ENCODE peak calls at places on chromosomes 13 and 19, in seven cellular contexts. X is uterus; R is fibroblast of lung; Z is CD8-positive, alpha-beta memory T cell; P is CD4-positive, CD25-positive, alpha-beta regulatory T cell; Q is breast epithelium; K is psoas muscle. N is an unnamed sample.

GRCh38 chr19:12788025-12788681 is 3.1 kb upstream of the JUNB start:
- DNase-seq in Z (no peak), X (no peak), P (no peak), Q (no peak), K (no peak), R (no peak), N (no peak)

GRCh38 chr13:19845758-19846157 is 17.7 kb downstream of the ZMYM5 start:
- DNase-seq in Q (no peak), X (peak; percentile 40), R (peak; percentile 99), P (peak; percentile 11), Z (no peak), K (no peak), N (no peak)

GRCh38 chr13:52128714-52129700 is at the start of gene NEK5:
- DNase-seq in Q (peak; percentile 58), Z (peak; percentile 54), P (peak; percentile 55), K (peak; percentile 59), R (peak; percentile 46), X (peak; percentile 47), N (no peak)

GRCh38 chr13:36217456-36217855 is 3.1 kb upstream of the SOHLH2 start:
- DNase-seq in K (no peak), Q (no peak), X (no peak), P (no peak), Z (no peak), R (no peak), N (no peak)

GRCh38 chr19:10353793-10354391 is 14.5 kb upstream of the ICAM3 start:
- DNase-seq in X (peak; percentile 49), Q (no peak), Z (peak; percentile 29), K (peak; percentile 62), P (peak; percentile 44), R (peak; percentile 26), N (peak; percentile 78)

GRCh38 chr19:11089254-11090013 is at the start of gene LDLR:
- DNase-seq in Q (peak; percentile 87), P (peak; percentile 96), K (peak; percentile 71), R (peak; percentile 97), Z (peak; percentile 69), X (peak; percentile 78), N (peak; percentile 88)

GRCh38 chr19:3175761-3176714 is 2.5 kb upstream of the S1PR4 start:
- DNase-seq in Q (no peak), P (peak; percentile 61), K (no peak), R (peak; percentile 39), Z (peak; percentile 32), X (no peak), N (no peak)

GRCh38 chr13:74560325-74560724 is 426.1 kb upstream of the KLF12 start:
- DNase-seq in P (no peak), R (no peak), Q (no peak), Z (no peak), K (no peak), X (no peak), N (peak; percentile 30)

GRCh38 chr13:49374585-49375290 is 69.1 kb downstream of the CAB39L start:
- DNase-seq in Q (no peak), X (no peak), K (no peak), R (peak; percentile 84), P (no peak), Z (no peak), N (peak; percentile 23)

GRCh38 chr19:14565765-14566711 is 5.8 kb downstream of the NDUFB7 start:
- DNase-seq in R (no peak), P (no peak), X (no peak), Q (no peak), K (no peak), Z (no peak), N (no peak)

GRCh38 chr13:112153846-112154245 is 86.9 kb downstream of the SOX1 start:
- DNase-seq in R (no peak), K (no peak), Z (no peak), Q (peak; percentile 33), X (no peak), P (no peak), N (no peak)

GRCh38 chr19:51372021-51372648 is 319 bp downstream of the NKG7 start:
- DNase-seq in Q (no peak), Z (no peak), P (no peak), R (no peak), X (no peak), K (no peak), N (no peak)

GRCh38 chr13:24180743-24181384 is 20.3 kb downstream of the SPATA13 start:
- DNase-seq in Q (no peak), X (no peak), K (no peak), R (peak; percentile 51), Z (no peak), P (no peak), N (no peak)

GRCh38 chr19:18493440-18494266 is 28.2 kb downstream of the ELL start:
- DNase-seq in P (no peak), K (no peak), R (peak; percentile 33), Q (no peak), Z (no peak), X (no peak), N (no peak)

GRCh38 chr19:18490719-18491118 is 31.2 kb downstream of the ELL start:
- DNase-seq in X (no peak), Q (no peak), P (no peak), K (no peak), R (no peak), Z (no peak), N (no peak)

GRCh38 chr19:18494267-18494607 is 27.6 kb downstream of the ELL start:
- DNase-seq in Z (no peak), P (no peak), K (no peak), X (no peak), R (peak; percentile 39), Q (no peak), N (no peak)

GRCh38 chr19:18489627-18490184 is 32.2 kb downstream of the ELL start:
- DNase-seq in Z (no peak), R (no peak), X (no peak), P (no peak), K (no peak), Q (no peak), N (no peak)

DNA sequence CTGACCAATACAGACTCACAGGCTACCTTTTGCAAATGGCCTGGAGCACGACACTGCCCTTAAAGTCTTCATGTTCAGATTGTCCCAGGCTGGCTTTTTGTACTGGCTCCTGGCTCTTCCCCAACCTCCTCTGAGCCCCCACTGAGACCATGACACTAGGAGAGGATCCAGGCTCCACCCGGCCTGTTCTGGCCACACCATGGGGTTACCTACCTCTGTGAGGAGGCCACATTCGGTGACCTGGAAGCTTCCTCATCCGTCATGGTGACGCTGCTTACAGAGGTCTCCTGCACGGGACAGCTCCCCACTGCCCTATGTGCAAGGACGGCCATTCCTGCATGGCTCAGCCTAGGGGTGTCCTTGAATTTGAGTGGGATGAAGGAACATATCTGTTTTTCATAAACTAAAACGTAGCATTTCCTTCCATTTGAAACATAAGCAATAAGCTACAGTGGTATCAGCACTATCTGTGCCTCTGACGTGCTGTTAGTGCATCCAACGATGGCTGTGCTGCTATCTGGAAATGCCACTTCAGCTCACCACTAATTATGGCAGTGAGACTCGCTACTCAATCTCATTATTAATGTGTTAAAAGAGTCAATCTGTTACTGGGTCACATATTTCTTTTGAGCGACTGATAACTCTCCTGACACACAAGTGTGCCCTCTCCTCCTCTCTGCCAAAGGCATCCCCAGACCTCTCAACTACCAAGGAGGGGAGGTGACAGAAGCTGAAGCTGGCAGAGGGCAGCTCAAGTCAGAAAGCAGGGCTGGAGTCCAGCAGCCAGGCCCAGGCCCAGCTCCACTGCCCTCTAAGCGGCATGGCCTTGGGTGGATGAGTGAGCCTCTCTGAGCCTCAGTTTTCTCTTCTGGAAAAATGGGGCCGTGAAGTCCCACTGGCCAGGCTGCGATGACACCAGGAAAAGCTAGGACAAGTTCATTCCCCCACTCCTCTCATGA is 29.6 kb downstream of the ELL start:
- DNase-seq in R (no peak), P (no peak), K (no peak), Z (no peak), Q (no peak), X (no peak), N (no peak)
- H3K27ac ChIP-seq in R (no peak overlapping the region), P (no peak overlapping the region), K (peak overlapping the region; percentile 70), Z (peak overlapping the region; percentile 2), Q (no peak overlapping the region), X (no peak overlapping the region), N (no peak overlapping the region)

DNA sequence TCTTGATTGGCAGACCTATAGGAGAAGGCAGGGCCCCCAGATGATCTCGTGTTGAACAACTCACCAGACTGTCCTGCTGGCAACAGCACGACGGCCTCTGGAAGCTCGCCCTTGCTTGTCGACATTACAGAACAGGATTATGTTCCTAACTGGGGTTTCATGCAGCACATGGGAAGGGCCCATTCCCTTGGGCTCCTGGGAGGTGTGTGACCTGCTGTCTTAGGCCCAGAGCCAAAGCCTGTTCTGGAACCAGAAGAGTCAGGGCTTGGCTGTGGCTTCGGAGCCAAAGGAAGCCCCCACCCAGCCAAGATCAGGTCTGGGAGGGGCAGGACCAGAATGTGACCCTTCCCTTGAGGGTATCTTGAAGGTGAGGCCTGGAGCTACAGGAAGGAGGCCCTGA is 36.9 kb downstream of the RGCC start:
- DNase-seq in Z (no peak), X (no peak), R (no peak), K (peak; percentile 31), P (no peak), Q (no peak), N (no peak)
- H3K27ac ChIP-seq in Z (no peak overlapping the region), X (no peak overlapping the region), R (no peak overlapping the region), K (no peak overlapping the region), P (no peak overlapping the region), Q (no peak overlapping the region), N (peak overlapping the region; percentile 4)

GRCh38 chr13:98664047-98664446 is 87.1 kb upstream of the STK24 start:
- DNase-seq in P (peak; percentile 23), K (no peak), Z (no peak), Q (no peak), R (peak; percentile 9), X (no peak), N (no peak)

GRCh38 chr13:98665638-98665995 is 86.9 kb downstream of the SLC15A1 start:
- DNase-seq in R (no peak), Q (no peak), Z (no peak), X (no peak), K (no peak), P (no peak), N (no peak)

GRCh38 chr13:98664924-98665637 is 87.4 kb downstream of the SLC15A1 start:
- DNase-seq in P (no peak), K (no peak), Z (no peak), X (no peak), R (no peak), Q (no peak), N (no peak)

DNA sequence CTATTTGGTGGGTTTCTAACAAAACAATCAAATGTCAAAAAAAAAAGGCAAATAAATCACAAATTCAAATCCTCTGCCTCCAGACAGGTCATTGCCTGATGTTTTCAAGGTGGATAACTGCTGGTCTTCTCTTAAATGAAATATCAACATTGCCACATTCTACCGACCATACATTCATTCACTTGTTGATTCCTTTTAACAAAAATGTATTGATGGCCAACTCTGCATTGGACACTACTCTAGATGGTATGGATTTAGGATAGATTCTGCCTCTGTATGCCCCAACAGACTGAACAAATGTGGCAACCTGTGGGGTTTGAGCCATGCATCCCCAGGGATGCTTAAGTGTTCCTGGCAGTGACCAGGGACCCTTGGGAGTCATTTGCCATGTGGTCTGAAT is 87.6 kb upstream of the STK24 start:
- DNase-seq in R (no peak), Z (no peak), P (no peak), X (no peak), K (no peak), Q (no peak), N (no peak)
- H3K27ac ChIP-seq in R (no peak overlapping the region), Z (no peak overlapping the region), P (no peak overlapping the region), X (no peak overlapping the region), K (no peak overlapping the region), Q (no peak overlapping the region), N (no peak overlapping the region)

DNA sequence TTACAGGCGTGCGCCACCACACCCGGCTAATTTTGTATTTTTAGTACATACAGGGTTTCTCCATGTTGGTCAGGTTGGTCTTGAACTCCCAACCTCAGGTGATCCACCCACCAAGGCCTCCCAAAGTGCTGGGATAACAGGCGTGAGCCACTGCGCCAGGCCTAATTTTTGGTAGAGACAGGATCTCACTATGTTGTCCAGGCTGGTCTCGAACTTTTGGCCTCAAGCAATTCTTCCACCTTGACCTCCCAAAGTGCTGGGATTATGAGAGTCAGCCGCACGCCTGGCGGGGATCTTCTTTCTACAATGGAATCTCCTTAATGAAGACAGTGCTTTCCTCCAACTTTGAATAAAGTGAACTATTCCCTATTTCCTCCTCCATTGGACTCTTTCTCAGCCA is 5.8 kb downstream of the RASIP1 start:
- DNase-seq in Z (no peak), P (no peak), X (no peak), K (no peak), R (no peak), Q (no peak), N (no peak)
- H3K27ac ChIP-seq in Z (no peak overlapping the region), P (no peak overlapping the region), X (no peak overlapping the region), K (no peak overlapping the region), R (no peak overlapping the region), Q (no peak overlapping the region), N (no peak overlapping the region)

N was measured in OCI-LY7.